ENCODE peak calls at places on chromosome 16, in seven cellular contexts. B is A549, Z is GM12878, F is SK-N-SH, A is HCT116, U is HepG2, G is K562. M is an unnamed sample. For H3K9me3, the result is how much of the 10 kb centered on the place peaks cover.

GRCh38 chr16:77468831-77469230 is 34.0 kb upstream of the ADAMTS18 start:
- DNase-seq in B (no peak), Z (no peak), F (no peak), A (no peak), U (no peak), G (no peak), M (no peak)

GRCh38 chr16:89618114-89618999 is 4.9 kb downstream of the DPEP1 start:
- DNase-seq in B (peak), Z (no peak), F (no peak), A (no peak), U (no peak), G (no peak), M (no peak)

GRCh38 chr16:82660078-82660645 is 33.4 kb downstream of the CDH13 start:
- DNase-seq in B (no peak), Z (no peak), F (no peak), A (no peak), U (no peak), G (no peak), M (no peak)

GRCh38 chr16:78689536-78689935 is 590.1 kb downstream of the WWOX start:
- DNase-seq in B (no peak), Z (no peak), F (no peak), A (no peak), U (no peak), G (no peak), M (no peak)

GRCh38 chr16:9259914-9260608 is 168.6 kb downstream of the HAPSTR1 start:
- DNase-seq in B (no peak), Z (no peak), F (no peak), A (no peak), U (peak), G (no peak), M (no peak)

GRCh38 chr16:77364770-77365169 is 70.1 kb downstream of the ADAMTS18 start:
- DNase-seq in B (no peak), Z (no peak), F (no peak), A (no peak), U (no peak), G (no peak), M (no peak)

GRCh38 chr16:25035494-25036405 is 20.6 kb upstream of the ARHGAP17 start:
- DNase-seq in B (no peak), Z (no peak), F (no peak), A (no peak), U (no peak), G (no peak), M (no peak)

GRCh38 chr16:4684763-4685162 is 8.6 kb upstream of the NUDT16L1 start:
- DNase-seq in B (no peak), Z (no peak), F (no peak), A (no peak), U (no peak), G (no peak), M (no peak)

GRCh38 chr16:48099455-48099854 is 56.3 kb downstream of the ABCC12 start:
- DNase-seq in B (peak), Z (no peak), F (no peak), A (peak), U (no peak), G (peak), M (no peak)

GRCh38 chr16:19152042-19152441 is 16.0 kb upstream of the SYT17 start:
- DNase-seq in B (no peak), Z (no peak), F (no peak), A (no peak), U (no peak), G (no peak), M (no peak)

GRCh38 chr16:19148189-19148588 is 19.9 kb upstream of the SYT17 start:
- DNase-seq in B (no peak), Z (no peak), F (no peak), A (no peak), U (no peak), G (no peak), M (no peak)

GRCh38 chr16:19143241-19143640 is 24.8 kb upstream of the SYT17 start:
- DNase-seq in B (no peak), Z (no peak), F (peak), A (no peak), U (no peak), G (no peak), M (no peak)

GRCh38 chr16:19147627-19148026 is 20.4 kb upstream of the SYT17 start:
- DNase-seq in B (no peak), Z (no peak), F (no peak), A (no peak), U (no peak), G (no peak), M (no peak)
- H3K9me3 ChIP-seq in B (under half), Z (under half), F (under half), A (under half), U (under half), G (under half), M (under half)

GRCh38 chr16:52912565-52913173 is 140.0 kb downstream of the CHD9NB start:
- DNase-seq in B (peak), Z (peak), F (peak), A (peak), U (peak), G (peak), M (peak)

DNA sequence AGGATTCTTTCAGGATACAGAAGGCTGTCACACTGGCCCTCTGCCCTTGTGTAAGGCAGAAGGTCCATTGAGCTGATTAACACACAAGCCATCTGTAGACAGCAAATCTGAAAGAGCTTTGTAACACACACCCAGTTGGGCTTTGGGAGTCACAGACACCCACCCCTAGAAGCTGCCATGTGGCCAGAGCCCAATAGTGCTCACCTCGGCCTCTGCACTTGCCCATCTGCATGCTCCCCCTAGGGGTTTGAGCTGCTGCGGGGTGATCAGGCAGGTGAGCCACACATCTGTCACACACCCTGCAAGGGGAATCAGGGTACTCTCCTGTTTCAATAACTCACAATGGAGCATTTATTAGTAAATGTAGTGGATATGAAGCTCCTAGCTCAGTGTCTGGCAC is 138.3 kb downstream of the CHD9NB start:
- DNase-seq in B (no peak), Z (no peak), F (no peak), A (no peak), U (no peak), G (no peak), M (no peak)
- TF ChIP-seq CTCF in B (no peak), Z (no peak), F (no peak), A (peak), U (peak), G (no peak), M (no peak)

DNA sequence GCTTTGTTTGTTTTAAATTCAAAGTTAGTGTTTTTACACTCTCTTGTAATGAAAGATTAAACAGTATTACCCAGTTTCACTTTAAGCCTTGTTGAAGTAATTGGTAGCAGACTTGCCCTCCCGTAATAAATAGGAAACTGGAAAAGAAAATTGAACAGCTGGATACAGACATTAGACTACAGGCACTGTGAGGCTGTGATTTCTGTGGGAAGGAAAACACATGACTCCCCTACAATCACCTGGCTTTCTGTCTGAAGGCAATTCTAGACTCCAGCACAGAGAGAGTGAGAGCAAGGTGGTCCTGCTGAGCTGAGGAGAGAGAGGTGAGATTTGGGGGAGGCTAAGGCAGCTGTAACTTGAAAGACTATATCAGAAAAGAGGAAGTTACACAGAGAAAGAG is 57.8 kb upstream of the CDYL2 start:
- DNase-seq in B (no peak), Z (no peak), F (no peak), A (no peak), U (no peak), G (no peak), M (no peak)
- TF ChIP-seq REST in B (no peak), Z (no peak), F (no peak), A (no peak), U (no peak), G (no peak), M (no peak)

GRCh38 chr16:85839681-85840240 is 40.3 kb downstream of the COX4I1 start:
- DNase-seq in B (no peak), Z (no peak), F (no peak), A (no peak), U (no peak), G (no peak), M (no peak)

GRCh38 chr16:85836706-85837582 is 37.4 kb downstream of the COX4I1 start:
- DNase-seq in B (no peak), Z (no peak), F (no peak), A (no peak), U (no peak), G (no peak), M (no peak)

GRCh38 chr16:85840395-85840794 is 40.9 kb downstream of the COX4I1 start:
- DNase-seq in B (no peak), Z (no peak), F (no peak), A (no peak), U (no peak), G (no peak), M (no peak)

GRCh38 chr16:85838876-85839585 is 39.5 kb downstream of the COX4I1 start:
- DNase-seq in B (no peak), Z (no peak), F (no peak), A (no peak), U (no peak), G (no peak), M (no peak)

DNA sequence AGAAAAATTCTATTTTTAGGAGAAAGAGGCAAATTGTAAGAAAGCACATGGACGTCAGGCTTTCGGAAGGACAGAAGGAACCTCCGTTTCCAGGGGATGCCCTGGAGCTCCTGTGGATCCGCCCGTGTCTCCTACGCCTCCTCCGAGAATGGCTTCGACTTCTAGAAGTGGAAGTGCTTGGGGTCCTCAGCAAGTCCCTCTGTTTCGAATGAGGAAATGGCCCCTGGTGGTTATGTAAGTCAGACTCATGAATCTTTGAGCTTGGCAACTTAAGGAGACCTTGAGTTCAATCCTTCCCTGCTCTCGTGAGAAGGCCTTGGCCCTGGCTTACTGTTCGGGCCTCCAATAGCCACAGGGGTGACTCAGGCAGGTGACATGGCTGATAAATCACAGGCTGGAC is 38.9 kb downstream of the COX4I1 start:
- DNase-seq in B (no peak), Z (no peak), F (no peak), A (no peak), U (no peak), G (no peak), M (no peak)
- H3K9me3 ChIP-seq in B (under half), Z (under half), F (under half), A (under half), U (under half), G (under half), M (under half)

GRCh38 chr16:84397090-84397489 is 28.8 kb downstream of the ATP2C2 start:
- DNase-seq in B (peak), Z (no peak), F (no peak), A (no peak), U (no peak), G (peak), M (no peak)
- TF ChIP-seq CTCF in B (peak), Z (peak), F (peak), A (peak), U (peak), G (peak), M (no peak)

GRCh38 chr16:87216148-87216823 is 100.9 kb downstream of the C16orf95 start:
- DNase-seq in B (no peak), Z (no peak), F (no peak), A (no peak), U (no peak), G (no peak), M (no peak)
- TF ChIP-seq REST in B (no peak), Z (no peak), F (no peak), A (no peak), U (no peak), G (no peak), M (no peak)

GRCh38 chr16:19664166-19664565 is 53.9 kb downstream of the KNOP1 start:
- DNase-seq in B (no peak), Z (no peak), F (no peak), A (no peak), U (no peak), G (no peak), M (no peak)
- H3K9me3 ChIP-seq in B (under half), Z (under half), F (under half), A (under half), U (under half), G (under half), M (under half)

GRCh38 chr16:2273484-2273883 is 5.6 kb upstream of the RNPS1 start:
- DNase-seq in B (no peak), Z (no peak), F (no peak), A (no peak), U (no peak), G (no peak), M (no peak)

GRCh38 chr16:2271848-2272461 is 4.0 kb upstream of the RNPS1 start:
- DNase-seq in B (no peak), Z (no peak), F (no peak), A (no peak), U (no peak), G (no peak), M (no peak)

GRCh38 chr16:2270588-2271470 is 2.9 kb upstream of the RNPS1 start:
- DNase-seq in B (no peak), Z (no peak), F (no peak), A (no peak), U (no peak), G (no peak), M (no peak)

GRCh38 chr16:2270070-2270462 is 2.1 kb upstream of the RNPS1 start:
- DNase-seq in B (no peak), Z (no peak), F (peak), A (no peak), U (no peak), G (no peak), M (no peak)

GRCh38 chr16:2267913-2268666 is at the start of gene RNPS1:
- DNase-seq in B (peak), Z (peak), F (peak), A (peak), U (peak), G (peak), M (peak)
- TF ChIP-seq CTCF in B (no peak), Z (no peak), F (no peak), A (no peak), U (peak), G (no peak), M (no peak)

DNA sequence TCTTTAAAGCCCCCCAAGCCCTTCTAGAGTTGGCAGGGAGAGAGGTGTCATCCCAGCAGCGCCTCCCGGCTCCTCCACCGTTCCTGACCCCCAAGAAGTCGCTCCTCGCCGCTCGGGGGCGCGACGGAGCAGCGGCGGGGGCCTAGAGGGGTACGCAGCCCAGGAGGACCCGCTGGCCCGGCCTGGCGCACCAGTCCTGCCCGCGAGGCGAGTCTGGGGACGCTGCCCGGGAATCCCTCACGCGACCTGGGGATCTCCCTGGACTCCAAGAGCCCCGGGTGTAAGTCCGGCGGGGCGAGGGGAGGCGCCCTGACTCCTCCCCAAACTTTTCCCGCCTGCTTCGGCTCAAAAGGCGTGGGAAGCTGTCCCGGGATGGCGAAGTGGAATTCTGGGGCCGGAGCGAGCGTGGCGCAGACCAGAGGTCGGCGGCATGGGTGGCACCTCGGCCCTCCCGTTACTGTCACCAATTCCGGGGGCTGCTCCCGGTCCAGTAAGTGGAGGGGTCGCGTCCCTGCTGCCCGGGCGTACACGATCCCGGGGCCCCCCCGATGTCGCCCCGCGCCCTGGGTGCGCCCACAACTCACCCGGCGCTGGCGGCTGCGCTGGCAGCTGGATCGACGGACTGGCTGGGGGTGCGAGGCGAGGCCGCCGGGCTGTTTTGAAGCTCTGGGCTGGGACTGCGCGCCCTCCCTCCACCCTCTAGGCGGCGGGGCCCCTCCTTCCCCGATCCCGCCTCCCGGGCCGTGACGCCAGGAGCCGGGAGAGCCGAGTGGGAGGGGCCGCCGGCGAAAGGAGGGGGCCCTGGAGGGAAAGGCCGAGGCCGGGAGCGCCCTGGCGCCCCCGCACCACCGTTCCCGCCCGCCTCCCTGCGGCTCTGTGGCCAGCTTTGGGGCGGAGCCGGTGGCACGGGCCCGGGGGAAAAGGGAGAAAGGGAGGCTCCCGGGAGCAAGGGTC is at the start of gene EMP2:
- DNase-seq in B (peak), Z (no peak), F (peak), A (peak), U (peak), G (peak), M (no peak)
- TF ChIP-seq REST in B (no peak), Z (no peak), F (no peak), A (no peak), U (no peak), G (no peak), M (no peak)

GRCh38 chr16:5791011-5791410 is 693.4 kb upstream of the EEF2KMT start:
- DNase-seq in B (no peak), Z (no peak), F (no peak), A (no peak), U (no peak), G (no peak), M (no peak)

GRCh38 chr16:5793556-5793955 is 696.0 kb upstream of the EEF2KMT start:
- DNase-seq in B (no peak), Z (no peak), F (no peak), A (no peak), U (no peak), G (no peak), M (no peak)

GRCh38 chr16:5790512-5790911 is 692.9 kb upstream of the EEF2KMT start:
- DNase-seq in B (no peak), Z (no peak), F (no peak), A (no peak), U (no peak), G (no peak), M (no peak)
- H3K9me3 ChIP-seq in B (under half), Z (under half), F (under half), A (under half), U (under half), G (under half), M (under half)